ENCODE peak calls at places on chromosomes 1 and 21, in six cellular contexts. Z, P, B, A, M and G are unnamed samples.

GRCh38 chr1:198656500-198656932 is 17.7 kb downstream of the PTPRC start:
- DNase-seq in B (peak), Z (peak), P (no peak), M (no peak), A (no peak), G (peak)

GRCh38 chr1:228270032-228270431 is 62.2 kb downstream of the OBSCN start:
- DNase-seq in Z (no peak), M (no peak), A (no peak), P (peak), B (peak), G (no peak)

GRCh38 chr21:41866274-41866809 is 12.8 kb downstream of the PRDM15 start:
- DNase-seq in M (no peak), P (no peak), Z (no peak), B (no peak), A (no peak), G (no peak)

GRCh38 chr1:31239653-31240241 is at the start of gene NKAIN1:
- DNase-seq in P (peak), M (peak), A (no peak), B (peak), Z (no peak), G (no peak)

GRCh38 chr1:232045134-232045533 is 418.5 kb downstream of the DISC1 start:
- DNase-seq in Z (no peak), B (no peak), P (no peak), M (no peak), A (no peak), G (no peak)

GRCh38 chr1:246317723-246318359 is 189.2 kb downstream of the SMYD3 start:
- DNase-seq in Z (no peak), P (peak), M (no peak), B (peak), A (no peak), G (no peak)

GRCh38 chr1:178011101-178011828 is 41.4 kb upstream of the SEC16B start:
- DNase-seq in B (peak), Z (no peak), A (no peak), M (no peak), P (peak), G (no peak)

GRCh38 chr1:224061436-224061835 is 52.5 kb upstream of the FBXO28 start:
- DNase-seq in A (no peak), Z (no peak), B (no peak), M (no peak), P (no peak), G (no peak)

GRCh38 chr1:29943034-29943433 is 706.7 kb downstream of the PTPRU start:
- DNase-seq in P (no peak), A (no peak), Z (no peak), M (no peak), B (no peak), G (no peak)

GRCh38 chr1:221841291-221841982 is 99.5 kb upstream of the DUSP10 start:
- DNase-seq in A (no peak), B (no peak), Z (no peak), M (no peak), P (no peak), G (no peak)

GRCh38 chr1:43879414-43879813 is 54.2 kb upstream of the ARTN start:
- DNase-seq in Z (no peak), A (no peak), M (no peak), P (peak), B (peak), G (no peak)

GRCh38 chr1:106621853-106622252 is 434.6 kb upstream of the PRMT6 start:
- DNase-seq in P (no peak), A (no peak), Z (no peak), M (no peak), B (no peak), G (no peak)

GRCh38 chr1:20343149-20343936 is 52.7 kb downstream of the VWA5B1 start:
- DNase-seq in A (no peak), M (peak), Z (peak), P (no peak), B (no peak), G (no peak)

GRCh38 chr1:20345419-20345818 is 54.7 kb downstream of the VWA5B1 start:
- DNase-seq in A (no peak), B (no peak), M (no peak), P (no peak), Z (no peak), G (no peak)

GRCh38 chr1:20342294-20343148 is 51.8 kb downstream of the VWA5B1 start:
- DNase-seq in M (no peak), B (no peak), Z (no peak), A (no peak), P (no peak), G (no peak)

GRCh38 chr1:20344738-20345137 is 54.1 kb downstream of the VWA5B1 start:
- DNase-seq in P (no peak), B (no peak), Z (no peak), M (no peak), A (no peak), G (no peak)

DNA sequence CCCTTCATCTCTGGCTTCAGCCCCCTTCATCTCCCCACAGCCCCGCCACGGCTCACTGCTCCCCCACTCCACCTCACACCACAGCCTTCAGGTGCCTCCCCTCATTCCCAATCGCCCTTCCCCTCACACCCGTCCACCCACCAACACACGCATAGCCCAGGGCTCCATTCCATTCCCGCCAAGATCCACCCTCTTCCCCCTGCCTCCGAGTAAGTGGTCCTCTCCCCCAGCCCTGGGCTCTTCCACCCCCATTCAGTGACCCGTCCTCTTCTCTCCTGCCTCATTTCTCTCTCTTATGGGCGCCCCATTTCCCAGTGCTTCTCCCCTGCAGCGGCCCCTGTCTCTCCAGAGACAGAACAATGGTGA is 53.2 kb downstream of the VWA5B1 start:
- DNase-seq in Z (no peak), M (no peak), B (no peak), P (no peak), A (no peak), G (no peak)
- H3K4me3 ChIP-seq in Z (peak), M (peak), B (no peak), P (no peak), A (no peak), G (no peak)

GRCh38 chr21:42964561-42965560 is 9.5 kb upstream of the PKNOX1 start:
- DNase-seq in B (no peak), A (no peak), M (no peak), P (no peak), Z (no peak), G (no peak)

GRCh38 chr21:42959754-42960153 is 14.6 kb upstream of the PKNOX1 start:
- DNase-seq in M (no peak), Z (no peak), B (no peak), A (no peak), P (no peak), G (no peak)

GRCh38 chr21:42962360-42963007 is 11.9 kb upstream of the PKNOX1 start:
- DNase-seq in P (no peak), A (no peak), M (no peak), B (no peak), Z (no peak), G (no peak)

GRCh38 chr21:42969193-42969600 is 5.2 kb upstream of the PKNOX1 start:
- DNase-seq in M (no peak), Z (no peak), B (no peak), P (no peak), A (no peak), G (no peak)

GRCh38 chr21:42964086-42964485 is 10.3 kb upstream of the PKNOX1 start:
- DNase-seq in B (no peak), M (no peak), P (no peak), A (no peak), Z (no peak), G (no peak)
- H3K4me3 ChIP-seq in B (no peak), M (no peak), P (no peak), A (no peak), Z (no peak), G (no peak)

DNA sequence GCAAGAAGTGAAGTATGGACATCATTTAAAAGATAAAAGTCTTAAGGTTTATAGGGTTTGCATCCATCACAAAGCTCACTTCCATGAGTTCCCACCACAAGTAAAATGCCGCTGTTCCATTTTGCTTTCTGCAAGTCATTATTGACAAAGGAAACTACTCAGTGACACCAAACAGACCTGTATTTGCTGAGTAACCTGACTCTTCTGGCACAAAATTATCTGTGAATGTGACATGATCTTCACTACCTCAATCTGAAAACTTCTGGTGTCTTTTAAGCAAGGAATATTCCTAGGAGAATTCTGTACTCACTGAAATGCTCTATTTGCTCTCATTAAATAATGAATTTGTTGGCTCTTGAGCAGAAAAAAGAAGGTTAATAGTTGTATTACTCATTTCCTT is 1077.4 kb upstream of the ADGRL4 start:
- DNase-seq in M (no peak), B (no peak), P (no peak), Z (no peak), A (no peak), G (no peak)
- H3K4me3 ChIP-seq in M (no peak), B (no peak), P (no peak), Z (no peak), A (no peak), G (no peak)

DNA sequence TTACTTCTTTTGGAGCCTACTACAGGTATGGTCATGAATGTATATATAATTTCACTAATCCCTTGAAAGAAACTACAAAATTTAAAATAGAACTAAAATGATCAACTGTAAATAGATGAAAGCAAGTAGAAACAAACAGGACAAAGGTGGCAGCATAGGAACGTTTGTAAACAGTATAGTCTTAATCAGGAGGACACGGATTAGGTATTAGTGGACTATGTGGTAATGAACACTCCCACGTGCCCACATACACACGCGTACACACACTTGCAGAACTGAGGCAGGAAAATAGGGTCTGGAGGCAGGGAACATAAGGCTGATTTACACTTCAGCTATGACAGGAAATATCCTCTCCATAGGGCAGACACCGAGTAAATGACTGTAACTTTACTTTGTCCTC is 1397.8 kb downstream of the NCAM2 start:
- DNase-seq in Z (no peak), P (no peak), M (no peak), B (no peak), A (no peak), G (no peak)
- H3K4me3 ChIP-seq in Z (no peak), P (no peak), M (no peak), B (no peak), A (no peak), G (no peak)

DNA sequence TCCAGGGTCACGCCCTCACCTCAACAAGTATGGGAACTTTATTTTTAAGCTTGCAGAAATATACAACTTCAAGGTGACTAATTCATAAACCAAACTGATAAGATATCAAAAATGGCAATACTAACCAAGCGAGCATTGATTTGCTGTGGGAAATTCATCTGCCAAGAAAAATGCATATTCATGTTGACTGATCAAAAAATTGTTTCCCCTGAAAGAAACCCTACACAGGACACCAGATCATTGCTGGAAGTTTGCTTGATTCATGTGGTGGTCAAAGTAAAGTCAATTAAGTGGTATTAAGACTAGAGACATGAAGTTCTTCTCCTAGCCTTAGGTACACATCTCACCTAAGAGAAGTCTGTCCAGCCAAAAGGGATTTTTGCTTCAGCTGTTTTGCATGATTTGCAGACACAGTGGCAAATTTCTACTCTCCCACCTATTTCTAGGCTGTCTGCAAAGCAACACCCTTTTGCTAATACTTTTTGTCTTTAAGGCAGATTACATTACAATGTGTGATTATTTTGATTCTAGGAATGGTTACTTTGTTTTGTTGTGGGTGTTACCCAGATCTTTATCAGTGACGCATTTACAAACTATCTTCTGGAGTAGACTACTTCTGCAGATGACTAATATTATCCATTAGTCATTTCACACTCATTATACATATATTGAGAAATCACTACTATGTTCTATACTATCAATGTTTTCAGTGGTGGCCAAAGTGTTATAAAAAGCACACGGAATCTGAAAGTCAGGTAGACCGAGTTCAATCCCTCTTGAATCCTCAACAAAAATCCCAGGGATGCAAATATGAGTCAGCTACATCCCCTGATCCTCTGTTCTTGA is 12.3 kb downstream of the SAMSN1 start:
- DNase-seq in B (peak), A (no peak), P (peak), Z (no peak), M (no peak), G (peak)
- H3K4me3 ChIP-seq in B (no peak), A (no peak), P (no peak), Z (no peak), M (no peak), G (peak)

GRCh38 chr1:152191260-152191659 is 32.2 kb upstream of the RPTN start:
- DNase-seq in B (peak), A (no peak), Z (no peak), M (no peak), P (no peak), G (no peak)

GRCh38 chr1:152188673-152189591 is 29.9 kb upstream of the RPTN start:
- DNase-seq in B (peak), M (no peak), Z (peak), A (peak), P (peak), G (peak)

GRCh38 chr1:152190589-152190988 is 31.6 kb upstream of the RPTN start:
- DNase-seq in P (peak), Z (no peak), M (no peak), A (no peak), B (peak), G (no peak)

GRCh38 chr1:152191711-152192110 is 32.3 kb downstream of the HRNR start:
- DNase-seq in P (no peak), A (no peak), M (no peak), B (no peak), Z (no peak), G (no peak)

GRCh38 chr1:152189657-152190442 is 30.8 kb upstream of the RPTN start:
- DNase-seq in Z (peak), M (peak), B (peak), A (peak), P (peak), G (peak)
- H3K4me3 ChIP-seq in Z (no peak), M (no peak), B (peak), A (peak), P (peak), G (no peak)